ENCODE peak calls at places on chromosome 1, in ten cellular contexts. One of them, this sample, is unnamed.

GRCh38 chr1:201164645-201165044 is 10.4 kb upstream of the TMEM9 start:
- DNase-seq in A172: no peak
- DNase-seq in gastrocnemius medialis: no peak
- DNase-seq in C1 segment of cervical spinal cord: no peak
- DNase-seq in effector memory CD4-positive, alpha-beta T cell: no peak
- DNase-seq in NCI-H146: no peak
- DNase-seq in cardiac fibroblast: no peak
- DNase-seq in astrocyte: no peak
- DNase-seq in H4: no peak
- DNase-seq in anterior cingulate cortex: no peak
- DNase-seq in this sample: peak

GRCh38 chr1:70906790-70907189 is 140.8 kb downstream of the PTGER3 start:
- DNase-seq in A172: no peak
- DNase-seq in gastrocnemius medialis: no peak
- DNase-seq in C1 segment of cervical spinal cord: no peak
- DNase-seq in effector memory CD4-positive, alpha-beta T cell: no peak
- DNase-seq in NCI-H146: no peak
- DNase-seq in cardiac fibroblast: no peak
- DNase-seq in astrocyte: no peak
- DNase-seq in H4: no peak
- DNase-seq in anterior cingulate cortex: no peak
- DNase-seq in this sample: no peak

GRCh38 chr1:43648448-43648847 is 1.5 kb upstream of the KDM4A start:
- DNase-seq in A172: no peak
- DNase-seq in gastrocnemius medialis: no peak
- DNase-seq in C1 segment of cervical spinal cord: no peak
- DNase-seq in effector memory CD4-positive, alpha-beta T cell: no peak
- DNase-seq in NCI-H146: no peak
- DNase-seq in cardiac fibroblast: no peak
- DNase-seq in astrocyte: no peak
- DNase-seq in H4: no peak
- DNase-seq in anterior cingulate cortex: no peak
- DNase-seq in this sample: no peak

GRCh38 chr1:150022357-150022756 is 11.8 kb upstream of the OTUD7B start:
- DNase-seq in A172: no peak
- DNase-seq in gastrocnemius medialis: no peak
- DNase-seq in C1 segment of cervical spinal cord: no peak
- DNase-seq in effector memory CD4-positive, alpha-beta T cell: no peak
- DNase-seq in NCI-H146: peak
- DNase-seq in cardiac fibroblast: no peak
- DNase-seq in astrocyte: no peak
- DNase-seq in H4: peak
- DNase-seq in anterior cingulate cortex: no peak
- DNase-seq in this sample: no peak

GRCh38 chr1:93253471-93253870 is 72.9 kb downstream of the CCDC18 start:
- DNase-seq in A172: no peak
- DNase-seq in gastrocnemius medialis: no peak
- DNase-seq in C1 segment of cervical spinal cord: no peak
- DNase-seq in effector memory CD4-positive, alpha-beta T cell: no peak
- DNase-seq in NCI-H146: no peak
- DNase-seq in cardiac fibroblast: peak
- DNase-seq in astrocyte: no peak
- DNase-seq in H4: no peak
- DNase-seq in anterior cingulate cortex: no peak
- DNase-seq in this sample: no peak

GRCh38 chr1:53643061-53643880 is 95.7 kb downstream of the GLIS1 start:
- DNase-seq in A172: no peak
- DNase-seq in gastrocnemius medialis: peak
- DNase-seq in C1 segment of cervical spinal cord: no peak
- DNase-seq in effector memory CD4-positive, alpha-beta T cell: no peak
- DNase-seq in NCI-H146: no peak
- DNase-seq in cardiac fibroblast: no peak
- DNase-seq in astrocyte: no peak
- DNase-seq in H4: no peak
- DNase-seq in anterior cingulate cortex: no peak
- DNase-seq in this sample: no peak

GRCh38 chr1:248842781-248843331 is 4.8 kb downstream of the ZNF672 start:
- DNase-seq in A172: no peak
- DNase-seq in gastrocnemius medialis: no peak
- DNase-seq in C1 segment of cervical spinal cord: no peak
- DNase-seq in effector memory CD4-positive, alpha-beta T cell: no peak
- DNase-seq in NCI-H146: no peak
- DNase-seq in cardiac fibroblast: no peak
- DNase-seq in astrocyte: no peak
- DNase-seq in H4: no peak
- DNase-seq in anterior cingulate cortex: no peak
- DNase-seq in this sample: no peak

GRCh38 chr1:78599294-78599693 is 21.0 kb upstream of the IFI44L start:
- DNase-seq in A172: no peak
- DNase-seq in gastrocnemius medialis: no peak
- DNase-seq in C1 segment of cervical spinal cord: no peak
- DNase-seq in effector memory CD4-positive, alpha-beta T cell: no peak
- DNase-seq in NCI-H146: no peak
- DNase-seq in cardiac fibroblast: no peak
- DNase-seq in astrocyte: no peak
- DNase-seq in H4: no peak
- DNase-seq in anterior cingulate cortex: no peak
- DNase-seq in this sample: no peak

GRCh38 chr1:37593726-37594125 is 2.0 kb downstream of the GNL2 start:
- DNase-seq in A172: no peak
- DNase-seq in gastrocnemius medialis: no peak
- DNase-seq in C1 segment of cervical spinal cord: no peak
- DNase-seq in effector memory CD4-positive, alpha-beta T cell: no peak
- DNase-seq in NCI-H146: no peak
- DNase-seq in cardiac fibroblast: no peak
- DNase-seq in astrocyte: no peak
- DNase-seq in H4: no peak
- DNase-seq in anterior cingulate cortex: no peak
- DNase-seq in this sample: no peak

GRCh38 chr1:53616927-53617326 is 122.0 kb downstream of the GLIS1 start:
- DNase-seq in A172: no peak
- DNase-seq in gastrocnemius medialis: no peak
- DNase-seq in C1 segment of cervical spinal cord: no peak
- DNase-seq in effector memory CD4-positive, alpha-beta T cell: no peak
- DNase-seq in NCI-H146: no peak
- DNase-seq in cardiac fibroblast: no peak
- DNase-seq in astrocyte: peak
- DNase-seq in H4: peak
- DNase-seq in anterior cingulate cortex: no peak
- DNase-seq in this sample: no peak

GRCh38 chr1:167127236-167127635 is 33.4 kb downstream of the STYXL2 start:
- DNase-seq in A172: no peak
- DNase-seq in gastrocnemius medialis: no peak
- DNase-seq in C1 segment of cervical spinal cord: no peak
- DNase-seq in effector memory CD4-positive, alpha-beta T cell: no peak
- DNase-seq in NCI-H146: no peak
- DNase-seq in cardiac fibroblast: no peak
- DNase-seq in astrocyte: no peak
- DNase-seq in H4: no peak
- DNase-seq in anterior cingulate cortex: no peak
- DNase-seq in this sample: no peak

GRCh38 chr1:231039161-231040018 is 664 bp downstream of the FAM89A start:
- DNase-seq in A172: peak
- DNase-seq in gastrocnemius medialis: no peak
- DNase-seq in C1 segment of cervical spinal cord: no peak
- DNase-seq in effector memory CD4-positive, alpha-beta T cell: peak
- DNase-seq in NCI-H146: peak
- DNase-seq in cardiac fibroblast: peak
- DNase-seq in astrocyte: peak
- DNase-seq in H4: peak
- DNase-seq in anterior cingulate cortex: no peak
- DNase-seq in this sample: peak

GRCh38 chr1:58654322-58654721 is 45.5 kb downstream of the MYSM1 start:
- DNase-seq in A172: no peak
- DNase-seq in gastrocnemius medialis: no peak
- DNase-seq in C1 segment of cervical spinal cord: no peak
- DNase-seq in effector memory CD4-positive, alpha-beta T cell: no peak
- DNase-seq in NCI-H146: no peak
- DNase-seq in cardiac fibroblast: no peak
- DNase-seq in astrocyte: no peak
- DNase-seq in H4: no peak
- DNase-seq in anterior cingulate cortex: no peak
- DNase-seq in this sample: no peak

GRCh38 chr1:185966487-185966886 is 232.3 kb downstream of the HMCN1 start:
- DNase-seq in A172: no peak
- DNase-seq in gastrocnemius medialis: no peak
- DNase-seq in C1 segment of cervical spinal cord: no peak
- DNase-seq in effector memory CD4-positive, alpha-beta T cell: no peak
- DNase-seq in NCI-H146: no peak
- DNase-seq in cardiac fibroblast: peak
- DNase-seq in astrocyte: no peak
- DNase-seq in H4: no peak
- DNase-seq in anterior cingulate cortex: no peak
- DNase-seq in this sample: no peak

GRCh38 chr1:67682659-67683197 is 2.3 kb upstream of the GADD45A start:
- DNase-seq in A172: peak
- DNase-seq in gastrocnemius medialis: no peak
- DNase-seq in C1 segment of cervical spinal cord: no peak
- DNase-seq in effector memory CD4-positive, alpha-beta T cell: no peak
- DNase-seq in NCI-H146: no peak
- DNase-seq in cardiac fibroblast: peak
- DNase-seq in astrocyte: peak
- DNase-seq in H4: peak
- DNase-seq in anterior cingulate cortex: no peak
- DNase-seq in this sample: peak

GRCh38 chr1:7847599-7847998 is 5.3 kb downstream of the UTS2 start:
- DNase-seq in A172: peak
- DNase-seq in gastrocnemius medialis: no peak
- DNase-seq in C1 segment of cervical spinal cord: no peak
- DNase-seq in effector memory CD4-positive, alpha-beta T cell: no peak
- DNase-seq in NCI-H146: no peak
- DNase-seq in cardiac fibroblast: peak
- DNase-seq in astrocyte: peak
- DNase-seq in H4: peak
- DNase-seq in anterior cingulate cortex: no peak
- DNase-seq in this sample: no peak

GRCh38 chr1:27176954-27177353 is 22.0 kb upstream of the SLC9A1 start:
- DNase-seq in A172: no peak
- DNase-seq in gastrocnemius medialis: no peak
- DNase-seq in C1 segment of cervical spinal cord: no peak
- DNase-seq in effector memory CD4-positive, alpha-beta T cell: no peak
- DNase-seq in NCI-H146: no peak
- DNase-seq in cardiac fibroblast: no peak
- DNase-seq in astrocyte: no peak
- DNase-seq in H4: no peak
- DNase-seq in anterior cingulate cortex: no peak
- DNase-seq in this sample: no peak